ENCODE peak calls at places on chromosome 14, in seven cellular contexts. G, P, U, D, J, O and I are unnamed samples.

GRCh38 chr14:96215845-96216244 is 11.2 kb downstream of the BDKRB2 start:
- DNase-seq in G (no peak), P (no peak), U (peak; percentile 52), D (no peak), J (no peak), O (no peak), I (no peak)

GRCh38 chr14:50719911-50720759 is 52.0 kb upstream of the SAV1 start:
- DNase-seq in G (no peak), P (no peak), U (no peak), D (no peak), J (no peak), O (no peak), I (no peak)

GRCh38 chr14:22781606-22782000 is 15.1 kb downstream of the OXA1L start:
- DNase-seq in G (no peak), P (no peak), U (peak; percentile 72), D (no peak), J (no peak), O (no peak), I (no peak)

GRCh38 chr14:102991376-102991775 is 66.0 kb downstream of the CDC42BPB start:
- DNase-seq in G (no peak), P (no peak), U (no peak), D (no peak), J (no peak), O (no peak), I (no peak)

GRCh38 chr14:29442720-29443119 is 484.9 kb downstream of the PRKD1 start:
- DNase-seq in G (no peak), P (no peak), U (peak; percentile 76), D (no peak), J (no peak), O (no peak), I (no peak)

GRCh38 chr14:68033533-68033932 is 214.0 kb downstream of the RAD51B start:
- DNase-seq in G (no peak), P (no peak), U (no peak), D (no peak), J (no peak), O (no peak), I (no peak)

GRCh38 chr14:103533137-103533998 is 4.4 kb downstream of the TRMT61A start:
- DNase-seq in G (no peak), P (no peak), U (no peak), D (no peak), J (no peak), O (no peak), I (no peak)

GRCh38 chr14:99715266-99716000 is 31.3 kb downstream of the CYP46A1 start:
- DNase-seq in G (no peak), P (no peak), U (no peak), D (no peak), J (no peak), O (no peak), I (no peak)

GRCh38 chr14:21498540-21499526 is 12.3 kb downstream of the METTL3 start:
- DNase-seq in G (peak; percentile 37), P (peak; percentile 32), U (peak; percentile 39), D (no peak), J (peak; percentile 64), O (peak; percentile 56), I (no peak)

GRCh38 chr14:81710232-81710845 is 176.7 kb upstream of the SEL1L start:
- DNase-seq in G (peak; percentile 26), P (peak; percentile 18), U (peak; percentile 3), D (no peak), J (peak; percentile 79), O (peak; percentile 74), I (no peak)

GRCh38 chr14:101505216-101505970 is 55.9 kb upstream of the DIO3 start:
- DNase-seq in G (no peak), P (no peak), U (no peak), D (no peak), J (no peak), O (no peak), I (no peak)

GRCh38 chr14:68089146-68089715 is 269.7 kb downstream of the RAD51B start:
- DNase-seq in G (no peak), P (no peak), U (peak; percentile 87), D (no peak), J (peak; percentile 97), O (no peak), I (no peak)

GRCh38 chr14:71049435-71050147 is 142.3 kb downstream of the PCNX1 start:
- DNase-seq in G (no peak), P (no peak), U (no peak), D (no peak), J (no peak), O (no peak), I (no peak)

GRCh38 chr14:70907172-70907995 is at the start of gene PCNX1:
- DNase-seq in G (peak; percentile 44), P (peak; percentile 97), U (peak; percentile 82), D (peak; percentile 92), J (peak; percentile 89), O (peak; percentile 85), I (peak; percentile 23)

GRCh38 chr14:69554500-69554899 is 20.2 kb downstream of the CCDC177 start:
- DNase-seq in G (no peak), P (no peak), U (no peak), D (no peak), J (no peak), O (no peak), I (no peak)

GRCh38 chr14:55446127-55446736 is 5.8 kb upstream of the TBPL2 start:
- DNase-seq in G (peak; percentile 43), P (peak; percentile 76), U (peak; percentile 71), D (peak; percentile 30), J (peak; percentile 58), O (peak; percentile 86), I (no peak)

GRCh38 chr14:63881926-63882325 is 29.1 kb downstream of the SYNE2 start:
- DNase-seq in G (no peak), P (no peak), U (no peak), D (no peak), J (no peak), O (no peak), I (peak; percentile 12)

GRCh38 chr14:101120636-101121398 is 217.3 kb upstream of the RTL1 start:
- DNase-seq in G (peak; percentile 84), P (no peak), U (no peak), D (peak; percentile 28), J (no peak), O (peak; percentile 79), I (peak; percentile 58)

GRCh38 chr14:51652168-51653095 is 722 bp downstream of the FRMD6 start:
- DNase-seq in G (peak; percentile 1), P (no peak), U (no peak), D (peak; percentile 62), J (peak; percentile 60), O (peak; percentile 8), I (no peak)

GRCh38 chr14:76698631-76699030 is 62.6 kb upstream of the VASH1 start:
- DNase-seq in G (peak; percentile 41), P (no peak), U (no peak), D (no peak), J (no peak), O (no peak), I (no peak)

GRCh38 chr14:52069617-52070431 is 965 bp upstream of the NID2 start:
- DNase-seq in G (no peak), P (peak; percentile 17), U (peak; percentile 73), D (peak; percentile 40), J (no peak), O (no peak), I (no peak)